ENCODE peak calls at places on chromosomes 1 and 21, in four cellular contexts. P is caudate nucleus, G is neural crest cell, V is uterus. F is an unnamed sample.

GRCh38 chr1:211529453-211529852 is 37.5 kb upstream of the RD3 start:
- DNase-seq in V (no peak), G (no peak), P (peak; percentile 41), F (no peak)

GRCh38 chr1:206774096-206774495 is 1.8 kb upstream of the IL10 start:
- DNase-seq in G (no peak), V (no peak), P (no peak), F (no peak)

GRCh38 chr1:197557302-197557701 is 218.0 kb downstream of the DENND1B start:
- DNase-seq in V (no peak), P (no peak), G (no peak), F (no peak)

GRCh38 chr1:228366851-228367741 is 39.5 kb downstream of the TRIM11 start:
- DNase-seq in V (peak; percentile 11), G (no peak), P (no peak), F (peak; percentile 22)

GRCh38 chr1:42418516-42418915 is 37.3 kb downstream of the ZMYND12 start:
- DNase-seq in P (no peak), V (no peak), G (no peak), F (no peak)

GRCh38 chr1:9004031-9004730 is 22.0 kb downstream of the SLC2A7 start:
- DNase-seq in P (no peak), V (no peak), G (no peak), F (no peak)

GRCh38 chr1:110210604-110211502 is 739 bp downstream of the KCNC4 start:
- DNase-seq in P (no peak), G (peak; percentile 37), V (peak; percentile 40), F (peak; percentile 67)

GRCh38 chr1:235093685-235094592 is 34.7 kb downstream of the TOMM20 start:
- DNase-seq in V (peak; percentile 77), P (peak; percentile 55), G (peak; percentile 87), F (peak; percentile 83)

GRCh38 chr1:70411360-70411844 is 334 bp downstream of the CTH start:
- DNase-seq in V (no peak), P (no peak), G (no peak), F (no peak)

GRCh38 chr1:116150368-116150767 is 39.2 kb downstream of the MAB21L3 start:
- DNase-seq in G (no peak), P (no peak), V (no peak), F (no peak)

GRCh38 chr21:22200378-22201092 is 1202.3 kb downstream of the NCAM2 start:
- DNase-seq in V (no peak), G (no peak), P (no peak), F (no peak)

GRCh38 chr1:207298666-207299065 is 22.8 kb upstream of the CD55 start:
- DNase-seq in G (no peak), V (no peak), P (no peak), F (no peak)

GRCh38 chr21:45427331-45428271 is 22.6 kb downstream of the COL18A1 start:
- DNase-seq in G (no peak), V (peak; percentile 93), P (no peak), F (peak; percentile 82)

GRCh38 chr21:37153193-37153934 is 80.3 kb downstream of the TTC3 start:
- DNase-seq in V (peak; percentile 70), G (no peak), P (no peak), F (no peak)

GRCh38 chr1:68087184-68087583 is 36.8 kb upstream of the DIRAS3 start:
- DNase-seq in P (no peak), V (no peak), G (no peak), F (no peak)

GRCh38 chr21:35006771-35007170 is 42.3 kb downstream of the RUNX1 start:
- DNase-seq in P (no peak), V (no peak), G (no peak), F (no peak)

GRCh38 chr1:26994020-26994745 is 691 bp downstream of the TRNP1 start:
- DNase-seq in G (no peak), V (no peak), P (no peak), F (no peak)

GRCh38 chr1:119987112-119987511 is 82.3 kb downstream of the NOTCH2 start:
- DNase-seq in G (no peak), P (no peak), V (peak; percentile 30), F (no peak)

GRCh38 chr1:61078611-61079010 is 3.8 kb upstream of the NFIA start:
- DNase-seq in V (no peak), P (no peak), G (no peak), F (no peak)

GRCh38 chr1:86866665-86867064 is 47.3 kb downstream of the SELENOF start:
- DNase-seq in G (no peak), P (no peak), V (no peak), F (no peak)

GRCh38 chr1:167489581-167490340 is 28.6 kb downstream of the CD247 start:
- DNase-seq in G (peak; percentile 65), P (no peak), V (no peak), F (no peak)

GRCh38 chr1:12203216-12204007 is 26.4 kb upstream of the VPS13D start:
- DNase-seq in V (no peak), G (no peak), P (no peak), F (no peak)

GRCh38 chr1:23957096-23957495 is 2.5 kb upstream of the PNRC2 start:
- DNase-seq in V (no peak), G (no peak), P (no peak), F (no peak)

GRCh38 chr1:30271401-30272287 is 451.7 kb downstream of the MATN1 start:
- DNase-seq in V (no peak), G (no peak), P (no peak), F (no peak)

GRCh38 chr1:98133151-98133550 is 212.3 kb upstream of the DPYD start:
- DNase-seq in P (no peak), V (no peak), G (no peak), F (no peak)

GRCh38 chr1:2315711-2316450 is 75.5 kb downstream of the MORN1 start:
- DNase-seq in P (no peak), G (no peak), V (no peak), F (no peak)